ENCODE peak calls at places on chromosomes 5 and 9, in eight cellular contexts. One of them, this sample, is unnamed.

GRCh38 chr5:175741556-175741955 is 83.7 kb downstream of the HRH2 start:
- DNase-seq in AG04449: no peak
- DNase-seq in K562: no peak
- DNase-seq in AG04450: no peak
- DNase-seq in adrenal gland: no peak
- DNase-seq in ovary: no peak
- DNase-seq in cardiac fibroblast: no peak
- DNase-seq in fibroblast of lung: no peak
- DNase-seq in this sample: no peak

GRCh38 chr5:57456531-57457135 is 26.0 kb downstream of the ACTBL2 start:
- DNase-seq in fibroblast of lung: no peak
- DNase-seq in AG04449: no peak
- DNase-seq in ovary: no peak
- DNase-seq in adrenal gland: no peak
- DNase-seq in cardiac fibroblast: peak
- DNase-seq in K562: no peak
- DNase-seq in AG04450: no peak
- DNase-seq in this sample: no peak

GRCh38 chr9:134175808-134176598 is 11.6 kb upstream of the RNU6ATAC start:
- DNase-seq in AG04449: no peak
- DNase-seq in ovary: no peak
- DNase-seq in fibroblast of lung: no peak
- DNase-seq in AG04450: no peak
- DNase-seq in K562: no peak
- DNase-seq in cardiac fibroblast: peak
- DNase-seq in adrenal gland: no peak
- DNase-seq in this sample: no peak

GRCh38 chr5:137622850-137623249 is 113.0 kb downstream of the KLHL3 start:
- DNase-seq in K562: no peak
- DNase-seq in adrenal gland: peak
- DNase-seq in fibroblast of lung: no peak
- DNase-seq in AG04450: no peak
- DNase-seq in AG04449: no peak
- DNase-seq in cardiac fibroblast: peak
- DNase-seq in ovary: peak
- DNase-seq in this sample: no peak

GRCh38 chr5:33827885-33828284 is 63.9 kb downstream of the ADAMTS12 start:
- DNase-seq in adrenal gland: no peak
- DNase-seq in fibroblast of lung: no peak
- DNase-seq in K562: no peak
- DNase-seq in ovary: no peak
- DNase-seq in AG04449: no peak
- DNase-seq in cardiac fibroblast: no peak
- DNase-seq in AG04450: no peak
- DNase-seq in this sample: no peak

GRCh38 chr9:133782157-133783130 is 44.3 kb upstream of the SARDH start:
- DNase-seq in ovary: peak
- DNase-seq in cardiac fibroblast: peak
- DNase-seq in AG04449: peak
- DNase-seq in K562: peak
- DNase-seq in AG04450: peak
- DNase-seq in adrenal gland: peak
- DNase-seq in fibroblast of lung: peak
- DNase-seq in this sample: peak

GRCh38 chr9:69157751-69158466 is 16.2 kb upstream of the TJP2 start:
- DNase-seq in AG04449: no peak
- DNase-seq in cardiac fibroblast: no peak
- DNase-seq in fibroblast of lung: no peak
- DNase-seq in K562: no peak
- DNase-seq in AG04450: peak
- DNase-seq in ovary: no peak
- DNase-seq in adrenal gland: peak
- DNase-seq in this sample: no peak

GRCh38 chr5:1108008-1108864 is 3.6 kb downstream of the SLC12A7 start:
- DNase-seq in fibroblast of lung: no peak
- DNase-seq in AG04450: no peak
- DNase-seq in AG04449: no peak
- DNase-seq in K562: no peak
- DNase-seq in cardiac fibroblast: no peak
- DNase-seq in adrenal gland: peak
- DNase-seq in ovary: no peak
- DNase-seq in this sample: no peak

GRCh38 chr9:5052858-5053257 is 67.8 kb downstream of the JAK2 start:
- DNase-seq in AG04449: peak
- DNase-seq in adrenal gland: no peak
- DNase-seq in K562: no peak
- DNase-seq in ovary: no peak
- DNase-seq in fibroblast of lung: peak
- DNase-seq in cardiac fibroblast: peak
- DNase-seq in AG04450: peak
- DNase-seq in this sample: no peak

GRCh38 chr5:180399391-180399790 is 46.3 kb upstream of the GFPT2 start:
- DNase-seq in fibroblast of lung: no peak
- DNase-seq in ovary: no peak
- DNase-seq in AG04450: no peak
- DNase-seq in AG04449: no peak
- DNase-seq in K562: peak
- DNase-seq in cardiac fibroblast: no peak
- DNase-seq in adrenal gland: no peak
- DNase-seq in this sample: no peak

GRCh38 chr9:18268381-18268780 is 205.6 kb upstream of the ADAMTSL1 start:
- DNase-seq in fibroblast of lung: peak
- DNase-seq in cardiac fibroblast: peak
- DNase-seq in adrenal gland: no peak
- DNase-seq in AG04450: no peak
- DNase-seq in AG04449: no peak
- DNase-seq in K562: no peak
- DNase-seq in ovary: no peak
- DNase-seq in this sample: no peak

GRCh38 chr9:112274600-112274999 is 58.8 kb downstream of the PTBP3 start:
- DNase-seq in ovary: no peak
- DNase-seq in K562: no peak
- DNase-seq in AG04449: no peak
- DNase-seq in AG04450: no peak
- DNase-seq in cardiac fibroblast: no peak
- DNase-seq in adrenal gland: no peak
- DNase-seq in fibroblast of lung: no peak
- DNase-seq in this sample: no peak

GRCh38 chr5:82234880-82235279 is 43.3 kb downstream of the RPS23 start:
- DNase-seq in fibroblast of lung: no peak
- DNase-seq in AG04450: no peak
- DNase-seq in cardiac fibroblast: no peak
- DNase-seq in AG04449: no peak
- DNase-seq in K562: no peak
- DNase-seq in adrenal gland: no peak
- DNase-seq in ovary: no peak
- DNase-seq in this sample: no peak

GRCh38 chr5:163619273-163619672 is 113.9 kb downstream of the MAT2B start:
- DNase-seq in K562: no peak
- DNase-seq in AG04450: no peak
- DNase-seq in adrenal gland: no peak
- DNase-seq in ovary: no peak
- DNase-seq in AG04449: no peak
- DNase-seq in fibroblast of lung: no peak
- DNase-seq in cardiac fibroblast: no peak
- DNase-seq in this sample: no peak

GRCh38 chr5:60102961-60103683 is 209.6 kb upstream of the PDE4D start:
- DNase-seq in ovary: no peak
- DNase-seq in K562: no peak
- DNase-seq in cardiac fibroblast: peak
- DNase-seq in fibroblast of lung: no peak
- DNase-seq in AG04450: no peak
- DNase-seq in AG04449: peak
- DNase-seq in adrenal gland: no peak
- DNase-seq in this sample: peak

GRCh38 chr5:110817437-110817836 is 78.6 kb downstream of the SLC25A46 start:
- DNase-seq in ovary: no peak
- DNase-seq in AG04450: no peak
- DNase-seq in fibroblast of lung: peak
- DNase-seq in adrenal gland: no peak
- DNase-seq in K562: peak
- DNase-seq in cardiac fibroblast: peak
- DNase-seq in AG04449: no peak
- DNase-seq in this sample: no peak

GRCh38 chr5:177553671-177554429 is 513 bp downstream of the FAM193B start:
- DNase-seq in ovary: peak
- DNase-seq in AG04450: no peak
- DNase-seq in cardiac fibroblast: peak
- DNase-seq in K562: peak
- DNase-seq in AG04449: no peak
- DNase-seq in adrenal gland: peak
- DNase-seq in fibroblast of lung: no peak
- DNase-seq in this sample: no peak

GRCh38 chr9:123322771-123323481 is 33.1 kb upstream of the CRB2 start:
- DNase-seq in ovary: no peak
- DNase-seq in adrenal gland: no peak
- DNase-seq in AG04449: no peak
- DNase-seq in fibroblast of lung: no peak
- DNase-seq in cardiac fibroblast: no peak
- DNase-seq in K562: no peak
- DNase-seq in AG04450: no peak
- DNase-seq in this sample: no peak

GRCh38 chr5:17302138-17302537 is 84.7 kb downstream of the BASP1 start:
- DNase-seq in AG04449: no peak
- DNase-seq in ovary: no peak
- DNase-seq in AG04450: no peak
- DNase-seq in adrenal gland: no peak
- DNase-seq in fibroblast of lung: no peak
- DNase-seq in K562: no peak
- DNase-seq in cardiac fibroblast: no peak
- DNase-seq in this sample: no peak

GRCh38 chr9:133881671-133882381 is 110.3 kb downstream of the VAV2 start:
- DNase-seq in AG04449: no peak
- DNase-seq in adrenal gland: peak
- DNase-seq in cardiac fibroblast: no peak
- DNase-seq in K562: no peak
- DNase-seq in ovary: no peak
- DNase-seq in AG04450: no peak
- DNase-seq in fibroblast of lung: no peak
- DNase-seq in this sample: no peak

GRCh38 chr5:39224196-39224754 is 4.9 kb upstream of the FYB1 start:
- DNase-seq in AG04450: no peak
- DNase-seq in fibroblast of lung: peak
- DNase-seq in ovary: no peak
- DNase-seq in adrenal gland: peak
- DNase-seq in AG04449: no peak
- DNase-seq in cardiac fibroblast: peak
- DNase-seq in K562: peak
- DNase-seq in this sample: no peak

GRCh38 chr9:85263288-85263687 is 478.5 kb downstream of the AGTPBP1 start:
- DNase-seq in AG04449: no peak
- DNase-seq in fibroblast of lung: no peak
- DNase-seq in K562: no peak
- DNase-seq in ovary: no peak
- DNase-seq in cardiac fibroblast: no peak
- DNase-seq in AG04450: no peak
- DNase-seq in adrenal gland: no peak
- DNase-seq in this sample: no peak

GRCh38 chr9:85262333-85262732 is 479.4 kb downstream of the AGTPBP1 start:
- DNase-seq in AG04449: no peak
- DNase-seq in K562: no peak
- DNase-seq in AG04450: no peak
- DNase-seq in fibroblast of lung: no peak
- DNase-seq in ovary: no peak
- DNase-seq in cardiac fibroblast: peak
- DNase-seq in adrenal gland: peak
- DNase-seq in this sample: no peak

GRCh38 chr9:85260288-85260687 is 481.5 kb downstream of the AGTPBP1 start:
- DNase-seq in cardiac fibroblast: no peak
- DNase-seq in K562: no peak
- DNase-seq in ovary: no peak
- DNase-seq in fibroblast of lung: no peak
- DNase-seq in AG04449: no peak
- DNase-seq in adrenal gland: no peak
- DNase-seq in AG04450: no peak
- DNase-seq in this sample: no peak

GRCh38 chr9:85258229-85258628 is 483.5 kb downstream of the AGTPBP1 start:
- DNase-seq in AG04450: no peak
- DNase-seq in cardiac fibroblast: no peak
- DNase-seq in K562: no peak
- DNase-seq in adrenal gland: no peak
- DNase-seq in AG04449: no peak
- DNase-seq in fibroblast of lung: no peak
- DNase-seq in ovary: no peak
- DNase-seq in this sample: no peak

GRCh38 chr9:85258823-85259370 is 482.9 kb downstream of the AGTPBP1 start:
- DNase-seq in cardiac fibroblast: peak
- DNase-seq in AG04449: peak
- DNase-seq in adrenal gland: peak
- DNase-seq in ovary: no peak
- DNase-seq in K562: peak
- DNase-seq in AG04450: no peak
- DNase-seq in fibroblast of lung: peak
- DNase-seq in this sample: peak
- H3K4me3 ChIP-seq in cardiac fibroblast: no peak
- H3K4me3 ChIP-seq in AG04449: peak
- H3K4me3 ChIP-seq in adrenal gland: no peak
- H3K4me3 ChIP-seq in ovary: no peak
- H3K4me3 ChIP-seq in K562: no peak
- H3K4me3 ChIP-seq in AG04450: no peak
- H3K4me3 ChIP-seq in fibroblast of lung: no peak
- H3K4me3 ChIP-seq in this sample: peak

GRCh38 chr5:81205058-81205457 is 28.1 kb upstream of the CKMT2 start:
- DNase-seq in K562: peak
- DNase-seq in AG04450: no peak
- DNase-seq in AG04449: no peak
- DNase-seq in fibroblast of lung: no peak
- DNase-seq in cardiac fibroblast: no peak
- DNase-seq in adrenal gland: no peak
- DNase-seq in ovary: no peak
- DNase-seq in this sample: no peak
- TF ChIP-seq CTCF in K562: peak
- TF ChIP-seq CTCF in AG04450: no peak
- TF ChIP-seq CTCF in AG04449: no peak
- TF ChIP-seq CTCF in fibroblast of lung: no peak
- TF ChIP-seq CTCF in cardiac fibroblast: no peak
- TF ChIP-seq CTCF in adrenal gland: no peak
- TF ChIP-seq CTCF in ovary: no peak
- TF ChIP-seq CTCF in this sample: no peak

GRCh38 chr9:114038724-114039313 is 39.3 kb downstream of the AMBP start:
- DNase-seq in fibroblast of lung: no peak
- DNase-seq in K562: no peak
- DNase-seq in adrenal gland: no peak
- DNase-seq in AG04449: no peak
- DNase-seq in ovary: peak
- DNase-seq in AG04450: no peak
- DNase-seq in cardiac fibroblast: no peak
- DNase-seq in this sample: no peak
- H3K4me3 ChIP-seq in fibroblast of lung: no peak
- H3K4me3 ChIP-seq in K562: no peak
- H3K4me3 ChIP-seq in adrenal gland: no peak
- H3K4me3 ChIP-seq in AG04449: no peak
- H3K4me3 ChIP-seq in ovary: no peak
- H3K4me3 ChIP-seq in AG04450: no peak
- H3K4me3 ChIP-seq in cardiac fibroblast: no peak
- H3K4me3 ChIP-seq in this sample: no peak

DNA sequence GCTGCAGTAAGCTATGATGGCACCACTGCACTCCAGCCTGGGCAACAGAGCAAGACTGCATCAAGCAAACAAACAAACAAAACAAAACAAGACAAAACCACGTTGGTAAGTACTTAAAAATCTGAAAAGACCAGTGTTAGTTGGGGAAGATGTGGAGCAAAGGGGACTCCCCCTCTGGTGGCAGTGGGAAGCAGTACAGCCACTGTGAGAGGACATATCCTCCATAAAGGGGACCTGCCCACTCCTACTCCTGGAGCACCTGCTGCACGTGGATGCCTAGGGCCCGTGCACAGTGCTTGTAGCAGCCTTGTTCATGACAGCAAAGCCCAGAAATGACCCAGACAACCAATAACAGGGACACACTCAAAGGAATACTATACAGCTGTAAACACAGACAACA is 17.0 kb upstream of the IPPK start:
- DNase-seq in AG04449: no peak
- DNase-seq in AG04450: no peak
- DNase-seq in cardiac fibroblast: peak
- DNase-seq in adrenal gland: no peak
- DNase-seq in ovary: no peak
- DNase-seq in K562: peak
- DNase-seq in fibroblast of lung: no peak
- DNase-seq in this sample: no peak
- TF ChIP-seq CTCF in AG04449: peak
- TF ChIP-seq CTCF in AG04450: peak
- TF ChIP-seq CTCF in cardiac fibroblast: peak
- TF ChIP-seq CTCF in adrenal gland: no peak
- TF ChIP-seq CTCF in ovary: no peak
- TF ChIP-seq CTCF in K562: peak
- TF ChIP-seq CTCF in fibroblast of lung: peak
- TF ChIP-seq CTCF in this sample: peak